ENCODE peak calls at places on chromosomes 2 and 18, in five cellular contexts. L, Z, C, J and P are unnamed samples.

GRCh38 chr2:43465234-43465633 is 130.6 kb downstream of the THADA start:
- DNase-seq in L (no peak), Z (no peak), C (no peak), J (no peak), P (no peak)

GRCh38 chr2:41151746-41152145 is 699.9 kb upstream of the SLC8A1 start:
- DNase-seq in L (no peak), Z (no peak), C (no peak), J (no peak), P (no peak)

GRCh38 chr18:3867768-3868445 is 417.9 kb downstream of the TGIF1 start:
- DNase-seq in L (no peak), Z (no peak), C (no peak), J (no peak), P (no peak)

GRCh38 chr2:106323337-106324013 is 129.4 kb upstream of the UXS1 start:
- DNase-seq in L (no peak), Z (no peak), C (no peak), J (no peak), P (no peak)

GRCh38 chr2:240349133-240350005 is 86.1 kb upstream of the GPC1 start:
- DNase-seq in L (no peak), Z (no peak), C (peak), J (no peak), P (no peak)

GRCh38 chr2:74831693-74832530 is 2.0 kb upstream of the HK2 start:
- DNase-seq in L (no peak), Z (no peak), C (no peak), J (no peak), P (no peak)

GRCh38 chr18:79868168-79868784 is 70.5 kb downstream of the KCNG2 start:
- DNase-seq in L (no peak), Z (no peak), C (no peak), J (no peak), P (no peak)

GRCh38 chr2:127545796-127546195 is 10.3 kb downstream of the MYO7B start:
- DNase-seq in L (no peak), Z (no peak), C (no peak), J (no peak), P (no peak)

GRCh38 chr2:53600835-53601234 is 166.8 kb upstream of the CHAC2 start:
- DNase-seq in L (no peak), Z (peak), C (no peak), J (no peak), P (no peak)